ENCODE peak calls at places on chromosomes 3 and 15, in six cellular contexts. One of them, this sample, is unnamed.

GRCh38 chr3:48352546-48352945 is 19.1 kb upstream of the SPINK8 start:
- DNase-seq in CD4-positive, CD25-positive, alpha-beta regulatory T cell: no peak
- DNase-seq in fibroblast of lung: no peak
- DNase-seq in choroid plexus epithelial cell: no peak
- DNase-seq in CD4-positive, alpha-beta memory T cell: no peak
- DNase-seq in lung: no peak
- DNase-seq in this sample: no peak

GRCh38 chr3:155426524-155427230 is 133.2 kb upstream of the STRIT1 start:
- DNase-seq in CD4-positive, CD25-positive, alpha-beta regulatory T cell: no peak
- DNase-seq in fibroblast of lung: no peak
- DNase-seq in choroid plexus epithelial cell: peak
- DNase-seq in CD4-positive, alpha-beta memory T cell: no peak
- DNase-seq in lung: no peak
- DNase-seq in this sample: no peak

GRCh38 chr15:80480909-80481308 is 76.7 kb downstream of the ARNT2 start:
- DNase-seq in CD4-positive, CD25-positive, alpha-beta regulatory T cell: no peak
- DNase-seq in fibroblast of lung: peak
- DNase-seq in choroid plexus epithelial cell: peak
- DNase-seq in CD4-positive, alpha-beta memory T cell: no peak
- DNase-seq in lung: no peak
- DNase-seq in this sample: no peak

GRCh38 chr3:13556214-13556613 is 7.3 kb downstream of the FBLN2 start:
- DNase-seq in CD4-positive, CD25-positive, alpha-beta regulatory T cell: no peak
- DNase-seq in fibroblast of lung: no peak
- DNase-seq in choroid plexus epithelial cell: peak
- DNase-seq in CD4-positive, alpha-beta memory T cell: no peak
- DNase-seq in lung: no peak
- DNase-seq in this sample: no peak

GRCh38 chr3:77889616-77890015 is 849.7 kb downstream of the ROBO2 start:
- DNase-seq in CD4-positive, CD25-positive, alpha-beta regulatory T cell: no peak
- DNase-seq in fibroblast of lung: no peak
- DNase-seq in choroid plexus epithelial cell: no peak
- DNase-seq in CD4-positive, alpha-beta memory T cell: no peak
- DNase-seq in lung: no peak
- DNase-seq in this sample: no peak

GRCh38 chr3:66809579-66809958 is 188.5 kb upstream of the KBTBD8 start:
- DNase-seq in CD4-positive, CD25-positive, alpha-beta regulatory T cell: no peak
- DNase-seq in fibroblast of lung: no peak
- DNase-seq in choroid plexus epithelial cell: no peak
- DNase-seq in CD4-positive, alpha-beta memory T cell: no peak
- DNase-seq in lung: no peak
- DNase-seq in this sample: no peak

GRCh38 chr3:17974206-17974841 is 231.9 kb upstream of the TBC1D5 start:
- DNase-seq in CD4-positive, CD25-positive, alpha-beta regulatory T cell: no peak
- DNase-seq in fibroblast of lung: peak
- DNase-seq in choroid plexus epithelial cell: peak
- DNase-seq in CD4-positive, alpha-beta memory T cell: no peak
- DNase-seq in lung: no peak
- DNase-seq in this sample: no peak

GRCh38 chr3:139746481-139746880 is 68.7 kb upstream of the NMNAT3 start:
- DNase-seq in CD4-positive, CD25-positive, alpha-beta regulatory T cell: no peak
- DNase-seq in fibroblast of lung: no peak
- DNase-seq in choroid plexus epithelial cell: no peak
- DNase-seq in CD4-positive, alpha-beta memory T cell: no peak
- DNase-seq in lung: no peak
- DNase-seq in this sample: no peak

GRCh38 chr15:80264031-80264430 is 12.0 kb upstream of the CTXND1 start:
- DNase-seq in CD4-positive, CD25-positive, alpha-beta regulatory T cell: no peak
- DNase-seq in fibroblast of lung: peak
- DNase-seq in choroid plexus epithelial cell: peak
- DNase-seq in CD4-positive, alpha-beta memory T cell: no peak
- DNase-seq in lung: no peak
- DNase-seq in this sample: no peak

GRCh38 chr3:123314409-123315270 is 112.9 kb downstream of the SEC22A start:
- DNase-seq in CD4-positive, CD25-positive, alpha-beta regulatory T cell: no peak
- DNase-seq in fibroblast of lung: no peak
- DNase-seq in choroid plexus epithelial cell: no peak
- DNase-seq in CD4-positive, alpha-beta memory T cell: no peak
- DNase-seq in lung: no peak
- DNase-seq in this sample: no peak

GRCh38 chr15:66841953-66842681 is 140.1 kb downstream of the SMAD6 start:
- DNase-seq in CD4-positive, CD25-positive, alpha-beta regulatory T cell: no peak
- DNase-seq in fibroblast of lung: peak
- DNase-seq in choroid plexus epithelial cell: peak
- DNase-seq in CD4-positive, alpha-beta memory T cell: peak
- DNase-seq in lung: peak
- DNase-seq in this sample: peak

GRCh38 chr15:55993804-55994539 is 560 bp upstream of the NEDD4 start:
- DNase-seq in CD4-positive, CD25-positive, alpha-beta regulatory T cell: no peak
- DNase-seq in fibroblast of lung: peak
- DNase-seq in choroid plexus epithelial cell: peak
- DNase-seq in CD4-positive, alpha-beta memory T cell: no peak
- DNase-seq in lung: no peak
- DNase-seq in this sample: no peak

GRCh38 chr3:156685198-156685597 is 10.8 kb downstream of the TIPARP start:
- DNase-seq in CD4-positive, CD25-positive, alpha-beta regulatory T cell: no peak
- DNase-seq in fibroblast of lung: no peak
- DNase-seq in choroid plexus epithelial cell: peak
- DNase-seq in CD4-positive, alpha-beta memory T cell: no peak
- DNase-seq in lung: no peak
- DNase-seq in this sample: no peak

GRCh38 chr3:187839422-187839821 is 94.2 kb upstream of the BCL6 start:
- DNase-seq in CD4-positive, CD25-positive, alpha-beta regulatory T cell: no peak
- DNase-seq in fibroblast of lung: no peak
- DNase-seq in choroid plexus epithelial cell: no peak
- DNase-seq in CD4-positive, alpha-beta memory T cell: no peak
- DNase-seq in lung: no peak
- DNase-seq in this sample: no peak

GRCh38 chr15:101694261-101694660 is 30.0 kb downstream of the TARS3 start:
- DNase-seq in CD4-positive, CD25-positive, alpha-beta regulatory T cell: no peak
- DNase-seq in fibroblast of lung: no peak
- DNase-seq in choroid plexus epithelial cell: no peak
- DNase-seq in CD4-positive, alpha-beta memory T cell: no peak
- DNase-seq in lung: no peak
- DNase-seq in this sample: no peak

GRCh38 chr3:42066516-42067181 is 24.5 kb upstream of the TRAK1 start:
- DNase-seq in CD4-positive, CD25-positive, alpha-beta regulatory T cell: no peak
- DNase-seq in fibroblast of lung: peak
- DNase-seq in choroid plexus epithelial cell: peak
- DNase-seq in CD4-positive, alpha-beta memory T cell: no peak
- DNase-seq in lung: no peak
- DNase-seq in this sample: no peak

GRCh38 chr3:49719214-49719884 is at the start of gene AMIGO3:
- DNase-seq in CD4-positive, CD25-positive, alpha-beta regulatory T cell: peak
- DNase-seq in fibroblast of lung: peak
- DNase-seq in choroid plexus epithelial cell: peak
- DNase-seq in CD4-positive, alpha-beta memory T cell: peak
- DNase-seq in lung: peak
- DNase-seq in this sample: peak

GRCh38 chr15:74580538-74581350 is 34.9 kb upstream of the CLK3 start:
- DNase-seq in CD4-positive, CD25-positive, alpha-beta regulatory T cell: no peak
- DNase-seq in fibroblast of lung: no peak
- DNase-seq in choroid plexus epithelial cell: no peak
- DNase-seq in CD4-positive, alpha-beta memory T cell: no peak
- DNase-seq in lung: no peak
- DNase-seq in this sample: no peak

GRCh38 chr15:42696626-42697025 is 40.3 kb downstream of the CDAN1 start:
- DNase-seq in CD4-positive, CD25-positive, alpha-beta regulatory T cell: no peak
- DNase-seq in fibroblast of lung: no peak
- DNase-seq in choroid plexus epithelial cell: no peak
- DNase-seq in CD4-positive, alpha-beta memory T cell: no peak
- DNase-seq in lung: no peak
- DNase-seq in this sample: no peak

GRCh38 chr3:65995030-65995429 is 43.7 kb downstream of the MAGI1 start:
- DNase-seq in CD4-positive, CD25-positive, alpha-beta regulatory T cell: no peak
- DNase-seq in fibroblast of lung: peak
- DNase-seq in choroid plexus epithelial cell: peak
- DNase-seq in CD4-positive, alpha-beta memory T cell: no peak
- DNase-seq in lung: no peak
- DNase-seq in this sample: no peak

GRCh38 chr15:63906266-63906584 is 72.5 kb upstream of the HERC1 start:
- DNase-seq in CD4-positive, CD25-positive, alpha-beta regulatory T cell: no peak
- DNase-seq in fibroblast of lung: no peak
- DNase-seq in choroid plexus epithelial cell: no peak
- DNase-seq in CD4-positive, alpha-beta memory T cell: no peak
- DNase-seq in lung: no peak
- DNase-seq in this sample: no peak
- H3K4me3 ChIP-seq in CD4-positive, CD25-positive, alpha-beta regulatory T cell: no peak
- H3K4me3 ChIP-seq in fibroblast of lung: no peak
- H3K4me3 ChIP-seq in choroid plexus epithelial cell: no peak
- H3K4me3 ChIP-seq in CD4-positive, alpha-beta memory T cell: no peak
- H3K4me3 ChIP-seq in lung: no peak
- H3K4me3 ChIP-seq in this sample: no peak

DNA sequence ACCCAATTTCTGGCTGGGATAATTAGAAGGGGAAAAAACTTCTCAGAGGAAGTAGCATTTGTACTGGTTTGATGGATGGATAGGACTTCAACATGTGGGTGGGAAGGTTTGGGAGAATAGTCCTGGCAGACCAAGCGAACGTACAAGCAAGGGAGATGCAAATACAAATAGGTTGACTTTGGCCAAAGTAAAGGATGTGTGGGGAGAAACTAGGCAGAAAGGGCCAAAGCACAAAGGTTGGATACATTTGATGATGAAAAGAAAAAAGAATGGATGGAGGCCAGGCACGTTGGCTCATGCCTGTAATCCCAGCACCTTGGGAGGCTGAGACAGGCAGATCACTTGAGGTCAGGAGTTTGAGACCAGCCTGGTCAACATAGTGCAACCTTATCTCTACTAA is 63.4 kb downstream of the ERC2 start:
- DNase-seq in CD4-positive, CD25-positive, alpha-beta regulatory T cell: no peak
- DNase-seq in fibroblast of lung: no peak
- DNase-seq in choroid plexus epithelial cell: no peak
- DNase-seq in CD4-positive, alpha-beta memory T cell: no peak
- DNase-seq in lung: no peak
- DNase-seq in this sample: no peak
- H3K4me3 ChIP-seq in CD4-positive, CD25-positive, alpha-beta regulatory T cell: no peak
- H3K4me3 ChIP-seq in fibroblast of lung: no peak
- H3K4me3 ChIP-seq in choroid plexus epithelial cell: no peak
- H3K4me3 ChIP-seq in CD4-positive, alpha-beta memory T cell: no peak
- H3K4me3 ChIP-seq in lung: no peak
- H3K4me3 ChIP-seq in this sample: no peak

GRCh38 chr3:152199069-152199838 is 69.5 kb upstream of the MBNL1 start:
- DNase-seq in CD4-positive, CD25-positive, alpha-beta regulatory T cell: no peak
- DNase-seq in fibroblast of lung: no peak
- DNase-seq in choroid plexus epithelial cell: no peak
- DNase-seq in CD4-positive, alpha-beta memory T cell: no peak
- DNase-seq in lung: no peak
- DNase-seq in this sample: peak
- H3K4me3 ChIP-seq in CD4-positive, CD25-positive, alpha-beta regulatory T cell: peak
- H3K4me3 ChIP-seq in fibroblast of lung: no peak
- H3K4me3 ChIP-seq in choroid plexus epithelial cell: no peak
- H3K4me3 ChIP-seq in CD4-positive, alpha-beta memory T cell: peak
- H3K4me3 ChIP-seq in lung: no peak
- H3K4me3 ChIP-seq in this sample: peak

DNA sequence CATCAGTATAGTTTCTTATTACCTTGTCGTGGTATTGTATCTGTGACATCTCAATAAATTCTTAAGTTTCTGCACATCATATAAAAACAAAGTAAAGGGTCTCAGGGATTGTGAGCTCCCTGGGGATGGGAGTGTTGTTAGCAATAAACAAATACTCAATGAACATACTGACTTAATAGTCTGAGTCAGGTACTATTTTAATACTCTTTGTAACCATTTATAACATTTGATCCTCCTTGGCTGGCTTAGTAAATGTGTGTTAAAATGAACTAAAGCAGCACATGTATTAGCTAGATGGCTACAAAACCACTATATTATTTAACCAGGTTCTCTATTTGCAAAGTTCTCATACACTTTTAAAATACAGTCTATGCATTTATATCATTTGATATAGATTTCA is 1.8 kb downstream of the ICE2 start:
- DNase-seq in CD4-positive, CD25-positive, alpha-beta regulatory T cell: no peak
- DNase-seq in fibroblast of lung: no peak
- DNase-seq in choroid plexus epithelial cell: no peak
- DNase-seq in CD4-positive, alpha-beta memory T cell: no peak
- DNase-seq in lung: no peak
- DNase-seq in this sample: no peak
- H3K4me3 ChIP-seq in CD4-positive, CD25-positive, alpha-beta regulatory T cell: peak
- H3K4me3 ChIP-seq in fibroblast of lung: no peak
- H3K4me3 ChIP-seq in choroid plexus epithelial cell: no peak
- H3K4me3 ChIP-seq in CD4-positive, alpha-beta memory T cell: no peak
- H3K4me3 ChIP-seq in lung: no peak
- H3K4me3 ChIP-seq in this sample: no peak

DNA sequence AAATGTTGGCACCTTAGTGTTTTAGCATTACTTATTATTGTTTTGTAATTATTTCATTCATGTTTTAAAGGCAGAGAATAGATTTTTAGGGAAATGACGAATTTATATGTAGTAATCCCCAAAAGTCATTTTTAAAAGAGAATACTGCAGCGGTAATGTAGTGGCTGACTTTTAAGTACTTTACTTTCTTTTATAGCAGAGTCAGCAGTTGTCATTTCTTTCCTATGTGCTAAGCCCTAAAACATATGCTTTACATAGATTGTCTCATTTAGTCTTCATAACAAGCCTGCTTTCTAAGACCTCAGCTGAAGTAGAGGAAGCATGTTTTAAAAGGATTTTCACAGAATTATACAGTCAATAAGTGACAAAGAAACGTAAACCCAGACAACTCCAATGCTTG is 102.1 kb upstream of the PEX5L start:
- DNase-seq in CD4-positive, CD25-positive, alpha-beta regulatory T cell: no peak
- DNase-seq in fibroblast of lung: no peak
- DNase-seq in choroid plexus epithelial cell: no peak
- DNase-seq in CD4-positive, alpha-beta memory T cell: no peak
- DNase-seq in lung: no peak
- DNase-seq in this sample: no peak
- H3K4me3 ChIP-seq in CD4-positive, CD25-positive, alpha-beta regulatory T cell: no peak
- H3K4me3 ChIP-seq in fibroblast of lung: no peak
- H3K4me3 ChIP-seq in choroid plexus epithelial cell: no peak
- H3K4me3 ChIP-seq in CD4-positive, alpha-beta memory T cell: no peak
- H3K4me3 ChIP-seq in lung: no peak
- H3K4me3 ChIP-seq in this sample: no peak

This sample was measured in naive thymus-derived CD4-positive, alpha-beta T cell.